ENCODE peak calls at places on chromosome 9, in ten cellular contexts. T is A673; W is CD8-positive, alpha-beta T cell; S is endodermal cell; Y is tibial artery; G is stomach; R is breast epithelium; E is Caco-2; M is mammary epithelial cell; K is thyroid gland. D is an unnamed sample.

GRCh38 chr9:133509179-133510083 is 15.3 kb downstream of the MYMK start:
- DNase-seq in T (no peak), W (peak; percentile 47), S (peak; percentile 91), Y (no peak), G (peak; percentile 68), R (no peak), E (peak; percentile 18), M (no peak), K (peak; percentile 62), D (no peak)

GRCh38 chr9:15909297-15909696 is 356.5 kb downstream of the CCDC171 start:
- DNase-seq in T (no peak), W (no peak), S (no peak), Y (peak; percentile 37), G (no peak), R (no peak), E (no peak), M (peak; percentile 42), K (no peak), D (no peak)

GRCh38 chr9:22379272-22379671 is 67.4 kb upstream of the DMRTA1 start:
- DNase-seq in T (no peak), W (no peak), S (no peak), Y (no peak), G (no peak), R (no peak), E (no peak), M (no peak), K (no peak), D (no peak)

GRCh38 chr9:70403618-70404025 is 10.8 kb downstream of the KLF9 start:
- DNase-seq in T (no peak), W (no peak), S (no peak), Y (no peak), G (no peak), R (no peak), E (no peak), M (no peak), K (no peak), D (no peak)

GRCh38 chr9:110918316-110919054 is 119.8 kb downstream of the LPAR1 start:
- DNase-seq in T (no peak), W (no peak), S (no peak), Y (no peak), G (no peak), R (no peak), E (no peak), M (peak; percentile 62), K (no peak), D (no peak)

GRCh38 chr9:92564479-92564878 is 28.7 kb upstream of the ECM2 start:
- DNase-seq in T (no peak), W (no peak), S (no peak), Y (no peak), G (no peak), R (no peak), E (no peak), M (no peak), K (no peak), D (no peak)

GRCh38 chr9:16128003-16128402 is 575.2 kb downstream of the CCDC171 start:
- DNase-seq in T (no peak), W (no peak), S (no peak), Y (no peak), G (no peak), R (no peak), E (no peak), M (no peak), K (no peak), D (no peak)

GRCh38 chr9:459491-460444 is 245.1 kb downstream of the DOCK8 start:
- DNase-seq in T (no peak), W (no peak), S (no peak), Y (no peak), G (no peak), R (no peak), E (no peak), M (no peak), K (no peak), D (no peak)

DNA sequence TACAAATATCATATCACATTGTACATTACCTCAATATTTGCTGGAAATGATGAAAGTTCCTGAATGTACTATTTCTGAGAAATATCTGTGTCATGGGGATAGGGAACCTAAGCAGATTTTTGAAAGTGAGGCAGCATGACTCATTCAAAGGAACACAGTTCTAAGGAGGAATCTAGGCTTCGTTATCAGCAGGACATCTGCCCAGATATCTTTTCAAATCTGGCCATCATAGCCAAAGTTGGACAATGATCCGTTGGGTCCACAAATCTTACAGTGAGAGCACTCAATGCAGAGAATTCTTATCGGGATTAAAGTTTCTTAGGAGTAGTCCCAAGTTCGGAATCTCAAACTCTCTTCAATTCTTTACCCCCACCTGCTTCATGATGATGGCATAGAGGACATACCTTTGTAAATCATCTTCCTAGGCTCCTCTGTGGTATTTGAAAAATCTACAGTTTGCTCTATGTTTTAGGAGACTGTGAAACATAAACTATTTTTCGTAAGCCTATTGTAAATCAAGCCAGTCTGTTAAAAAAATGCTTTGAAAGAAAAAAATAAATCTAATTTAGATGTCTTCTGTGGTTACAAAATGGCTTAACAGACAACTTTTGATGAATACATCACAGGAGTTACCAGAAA is 29.4 kb upstream of the ALDH1A1 start:
- DNase-seq in T (no peak), W (no peak), S (no peak), Y (no peak), G (no peak), R (no peak), E (no peak), M (peak; percentile 21), K (no peak), D (no peak)
- H3K9me3 ChIP-seq in T (no peaks in the 10 kb centered on the region), W (no peaks in the 10 kb centered on the region), S (no peaks in the 10 kb centered on the region), Y (no peaks in the 10 kb centered on the region), G (no peaks in the 10 kb centered on the region), R (no peaks in the 10 kb centered on the region), E (no peaks in the 10 kb centered on the region), M (no peaks in the 10 kb centered on the region), K (no peaks in the 10 kb centered on the region), D (no peaks in the 10 kb centered on the region)

DNA sequence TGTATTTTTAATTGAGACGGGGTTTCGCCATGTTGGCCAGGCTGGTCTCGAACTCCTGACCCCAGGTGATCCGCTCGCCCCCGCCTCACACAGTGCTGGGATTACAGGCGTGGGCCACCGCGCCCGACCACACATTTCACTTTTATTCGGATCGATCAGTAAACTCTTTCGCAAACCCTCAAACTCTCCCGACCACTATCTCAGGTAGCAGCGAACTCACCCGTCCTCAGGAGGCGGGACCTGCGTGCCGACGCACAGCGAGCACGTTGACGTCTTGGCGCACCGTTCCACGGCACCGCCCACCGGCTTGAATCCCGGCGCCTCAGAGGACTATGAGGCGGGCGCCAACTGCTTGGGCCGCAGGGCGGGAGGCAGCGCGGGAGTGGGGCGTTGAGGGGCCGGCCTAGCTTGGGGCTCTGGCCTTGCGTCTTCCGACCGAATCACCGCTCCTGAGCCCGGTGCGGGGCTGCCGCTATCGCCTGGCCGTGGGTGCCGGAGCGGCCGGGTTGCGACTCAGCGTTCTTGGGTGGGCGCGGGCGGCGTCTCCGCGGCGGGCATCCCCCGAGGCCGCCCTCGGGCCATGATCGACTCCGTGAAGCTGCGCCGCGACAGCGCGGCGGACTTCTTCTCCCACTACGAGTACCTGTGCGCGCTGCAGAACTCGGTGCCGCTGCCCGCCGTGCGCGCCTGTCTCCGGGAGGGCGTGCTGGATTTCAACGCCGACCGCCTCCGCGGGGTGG is at the start of gene CEP78:
- DNase-seq in T (peak; percentile 97), W (peak; percentile 91), S (peak; percentile 97), Y (peak; percentile 87), G (peak; percentile 93), R (peak; percentile 86), E (peak; percentile 75), M (peak; percentile 94), K (peak; percentile 95), D (peak; percentile 90)
- TF ChIP-seq CTCF in T (no peak), W (no peak), S (no peak), Y (no peak), G (no peak), R (no peak), E (no peak), M (no peak), K (no peak), D (no peak)

GRCh38 chr9:136722969-136723356 is 10.6 kb downstream of the DIPK1B start:
- DNase-seq in T (peak; percentile 49), W (no peak), S (no peak), Y (no peak), G (no peak), R (no peak), E (no peak), M (no peak), K (no peak), D (no peak)

GRCh38 chr9:136724772-136725171 is 12.4 kb downstream of the DIPK1B start:
- DNase-seq in T (no peak), W (no peak), S (no peak), Y (no peak), G (no peak), R (no peak), E (no peak), M (no peak), K (no peak), D (no peak)

GRCh38 chr9:136722093-136722968 is 10.0 kb downstream of the DIPK1B start:
- DNase-seq in T (no peak), W (no peak), S (peak; percentile 62), Y (no peak), G (no peak), R (no peak), E (no peak), M (no peak), K (no peak), D (no peak)

GRCh38 chr9:136723989-136724388 is 11.6 kb downstream of the DIPK1B start:
- DNase-seq in T (no peak), W (no peak), S (no peak), Y (no peak), G (no peak), R (no peak), E (no peak), M (no peak), K (no peak), D (no peak)

DNA sequence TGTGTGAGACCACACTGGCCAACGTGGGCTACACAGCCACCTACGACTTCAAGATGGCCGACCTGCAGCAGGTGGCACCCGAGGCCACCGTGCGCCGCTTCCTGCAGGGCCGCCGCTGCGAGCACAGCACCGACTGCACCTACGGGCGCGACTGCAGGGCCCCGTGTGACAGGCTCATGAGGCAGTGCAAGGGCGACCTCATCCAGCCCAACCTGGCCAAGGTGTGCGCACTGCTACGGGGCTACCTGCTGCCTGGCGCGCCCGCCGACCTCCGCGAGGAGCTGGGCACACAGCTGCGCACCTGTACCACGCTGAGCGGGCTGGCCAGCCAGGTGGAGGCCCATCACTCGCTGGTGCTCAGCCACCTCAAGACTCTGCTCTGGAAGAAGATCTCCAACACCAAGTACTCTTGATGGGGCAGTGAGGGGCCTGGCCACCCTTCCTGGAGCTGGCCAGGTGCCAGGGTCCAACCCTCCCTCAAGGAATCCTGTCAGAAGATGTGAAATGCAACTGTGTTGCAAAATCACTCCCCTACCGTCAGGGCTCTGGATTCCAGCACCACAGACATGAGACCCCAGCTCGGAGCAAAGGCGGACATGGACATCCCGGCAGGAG is 11.1 kb downstream of the DIPK1B start:
- DNase-seq in T (peak; percentile 37), W (no peak), S (no peak), Y (no peak), G (no peak), R (no peak), E (no peak), M (no peak), K (no peak), D (no peak)
- H3K4me1 ChIP-seq in T (peaks cover 36% of the 10 kb centered on the region), W (peaks cover 31% of the 10 kb centered on the region), S (peaks cover 6% of the 10 kb centered on the region), Y (no peaks in the 10 kb centered on the region), G (peaks cover 84% of the 10 kb centered on the region), R (peaks cover 14% of the 10 kb centered on the region), E (peaks cover 17% of the 10 kb centered on the region), M (peaks cover 21% of the 10 kb centered on the region), K (peaks cover 17% of the 10 kb centered on the region), D (peaks cover 20% of the 10 kb centered on the region)

GRCh38 chr9:24552526-24552925 is 6.8 kb upstream of the IZUMO3 start:
- DNase-seq in T (no peak), W (no peak), S (no peak), Y (no peak), G (no peak), R (no peak), E (no peak), M (no peak), K (no peak), D (no peak)
- H3K9me3 ChIP-seq in T (no peaks in the 10 kb centered on the region), W (no peaks in the 10 kb centered on the region), S (no peaks in the 10 kb centered on the region), Y (no peaks in the 10 kb centered on the region), G (peaks cover 5% of the 10 kb centered on the region), R (no peaks in the 10 kb centered on the region), E (no peaks in the 10 kb centered on the region), M (no peaks in the 10 kb centered on the region), K (no peaks in the 10 kb centered on the region), D (no peaks in the 10 kb centered on the region)

GRCh38 chr9:108671156-108671555 is 184.6 kb downstream of the ACTL7B start:
- DNase-seq in T (peak; percentile 62), W (no peak), S (peak; percentile 62), Y (no peak), G (no peak), R (no peak), E (peak; percentile 15), M (peak; percentile 58), K (no peak), D (no peak)
- TF ChIP-seq CTCF in T (peak; percentile 56), W (no peak), S (peak; percentile 86), Y (no peak), G (no peak), R (no peak), E (peak; percentile 46), M (peak; percentile 68), K (no peak), D (peak; percentile 69)

D was measured in PC-9.